ENCODE peak calls at places on chromosomes 2 and 18, in ten cellular contexts. One of them, this sample, is unnamed.

GRCh38 chr2:5164806-5165525 is 527.2 kb upstream of the SOX11 start:
- DNase-seq in kidney: no peak
- DNase-seq in M059J: no peak
- DNase-seq in cardiac muscle cell: no peak
- DNase-seq in esophagus muscularis mucosa: no peak
- DNase-seq in NCI-H526: no peak
- DNase-seq in stromal cell of bone marrow: peak
- DNase-seq in left colon: no peak
- DNase-seq in T-helper 2 cell: no peak
- DNase-seq in fibroblast of pulmonary artery: peak
- DNase-seq in this sample: no peak

GRCh38 chr18:34661464-34662087 is 48.5 kb upstream of the DTNA start:
- DNase-seq in kidney: no peak
- DNase-seq in M059J: peak
- DNase-seq in cardiac muscle cell: peak
- DNase-seq in esophagus muscularis mucosa: no peak
- DNase-seq in NCI-H526: peak
- DNase-seq in stromal cell of bone marrow: peak
- DNase-seq in left colon: no peak
- DNase-seq in T-helper 2 cell: peak
- DNase-seq in fibroblast of pulmonary artery: peak
- DNase-seq in this sample: no peak

GRCh38 chr2:31475692-31476091 is 61.1 kb upstream of the XDH start:
- DNase-seq in kidney: no peak
- DNase-seq in M059J: peak
- DNase-seq in cardiac muscle cell: no peak
- DNase-seq in esophagus muscularis mucosa: no peak
- DNase-seq in NCI-H526: no peak
- DNase-seq in stromal cell of bone marrow: peak
- DNase-seq in left colon: no peak
- DNase-seq in T-helper 2 cell: no peak
- DNase-seq in fibroblast of pulmonary artery: peak
- DNase-seq in this sample: no peak

GRCh38 chr2:232229917-232230310 is 148.6 kb upstream of the ALPP start:
- DNase-seq in kidney: no peak
- DNase-seq in M059J: no peak
- DNase-seq in cardiac muscle cell: no peak
- DNase-seq in esophagus muscularis mucosa: no peak
- DNase-seq in NCI-H526: no peak
- DNase-seq in stromal cell of bone marrow: no peak
- DNase-seq in left colon: no peak
- DNase-seq in T-helper 2 cell: no peak
- DNase-seq in fibroblast of pulmonary artery: peak
- DNase-seq in this sample: no peak

GRCh38 chr2:158799181-158799580 is 4.1 kb downstream of the DAPL1 start:
- DNase-seq in kidney: no peak
- DNase-seq in M059J: no peak
- DNase-seq in cardiac muscle cell: no peak
- DNase-seq in esophagus muscularis mucosa: no peak
- DNase-seq in NCI-H526: no peak
- DNase-seq in stromal cell of bone marrow: no peak
- DNase-seq in left colon: no peak
- DNase-seq in T-helper 2 cell: no peak
- DNase-seq in fibroblast of pulmonary artery: no peak
- DNase-seq in this sample: no peak

GRCh38 chr2:240786355-240786841 is 33.6 kb downstream of the KIF1A start:
- DNase-seq in kidney: peak
- DNase-seq in M059J: no peak
- DNase-seq in cardiac muscle cell: no peak
- DNase-seq in esophagus muscularis mucosa: no peak
- DNase-seq in NCI-H526: no peak
- DNase-seq in stromal cell of bone marrow: no peak
- DNase-seq in left colon: no peak
- DNase-seq in T-helper 2 cell: no peak
- DNase-seq in fibroblast of pulmonary artery: no peak
- DNase-seq in this sample: peak

GRCh38 chr2:232142049-232142448 is 180.5 kb downstream of the DIS3L2 start:
- DNase-seq in kidney: no peak
- DNase-seq in M059J: peak
- DNase-seq in cardiac muscle cell: peak
- DNase-seq in esophagus muscularis mucosa: no peak
- DNase-seq in NCI-H526: peak
- DNase-seq in stromal cell of bone marrow: no peak
- DNase-seq in left colon: no peak
- DNase-seq in T-helper 2 cell: peak
- DNase-seq in fibroblast of pulmonary artery: peak
- DNase-seq in this sample: no peak

GRCh38 chr2:127103243-127104165 is 3.5 kb downstream of the BIN1 start:
- DNase-seq in kidney: peak
- DNase-seq in M059J: no peak
- DNase-seq in cardiac muscle cell: no peak
- DNase-seq in esophagus muscularis mucosa: no peak
- DNase-seq in NCI-H526: no peak
- DNase-seq in stromal cell of bone marrow: no peak
- DNase-seq in left colon: peak
- DNase-seq in T-helper 2 cell: no peak
- DNase-seq in fibroblast of pulmonary artery: no peak
- DNase-seq in this sample: peak

GRCh38 chr2:162874412-162874811 is 35.8 kb upstream of the KCNH7 start:
- DNase-seq in kidney: no peak
- DNase-seq in M059J: no peak
- DNase-seq in cardiac muscle cell: no peak
- DNase-seq in esophagus muscularis mucosa: no peak
- DNase-seq in NCI-H526: no peak
- DNase-seq in stromal cell of bone marrow: no peak
- DNase-seq in left colon: no peak
- DNase-seq in T-helper 2 cell: no peak
- DNase-seq in fibroblast of pulmonary artery: no peak
- DNase-seq in this sample: no peak

GRCh38 chr2:241945311-241945710 is 75.8 kb downstream of the RTP5 start:
- DNase-seq in kidney: no peak
- DNase-seq in M059J: no peak
- DNase-seq in cardiac muscle cell: no peak
- DNase-seq in esophagus muscularis mucosa: no peak
- DNase-seq in NCI-H526: no peak
- DNase-seq in stromal cell of bone marrow: no peak
- DNase-seq in left colon: no peak
- DNase-seq in T-helper 2 cell: no peak
- DNase-seq in fibroblast of pulmonary artery: no peak
- DNase-seq in this sample: no peak

GRCh38 chr2:28047698-28048097 is 157.2 kb downstream of the BABAM2 start:
- DNase-seq in kidney: no peak
- DNase-seq in M059J: peak
- DNase-seq in cardiac muscle cell: no peak
- DNase-seq in esophagus muscularis mucosa: no peak
- DNase-seq in NCI-H526: peak
- DNase-seq in stromal cell of bone marrow: peak
- DNase-seq in left colon: no peak
- DNase-seq in T-helper 2 cell: peak
- DNase-seq in fibroblast of pulmonary artery: peak
- DNase-seq in this sample: no peak

GRCh38 chr2:73285162-73285739 is 973 bp upstream of the FBXO41 start:
- DNase-seq in kidney: no peak
- DNase-seq in M059J: peak
- DNase-seq in cardiac muscle cell: no peak
- DNase-seq in esophagus muscularis mucosa: no peak
- DNase-seq in NCI-H526: no peak
- DNase-seq in stromal cell of bone marrow: no peak
- DNase-seq in left colon: no peak
- DNase-seq in T-helper 2 cell: peak
- DNase-seq in fibroblast of pulmonary artery: no peak
- DNase-seq in this sample: no peak

GRCh38 chr2:22499082-22499844 is 885.7 kb upstream of the KLHL29 start:
- DNase-seq in kidney: peak
- DNase-seq in M059J: no peak
- DNase-seq in cardiac muscle cell: peak
- DNase-seq in esophagus muscularis mucosa: no peak
- DNase-seq in NCI-H526: no peak
- DNase-seq in stromal cell of bone marrow: no peak
- DNase-seq in left colon: no peak
- DNase-seq in T-helper 2 cell: no peak
- DNase-seq in fibroblast of pulmonary artery: no peak
- DNase-seq in this sample: no peak

GRCh38 chr18:3211236-3211992 is 8.4 kb downstream of the MYOM1 start:
- DNase-seq in kidney: no peak
- DNase-seq in M059J: peak
- DNase-seq in cardiac muscle cell: peak
- DNase-seq in esophagus muscularis mucosa: peak
- DNase-seq in NCI-H526: no peak
- DNase-seq in stromal cell of bone marrow: peak
- DNase-seq in left colon: no peak
- DNase-seq in T-helper 2 cell: no peak
- DNase-seq in fibroblast of pulmonary artery: peak
- DNase-seq in this sample: no peak

GRCh38 chr2:42809131-42809875 is 16.9 kb upstream of the HAAO start:
- DNase-seq in kidney: no peak
- DNase-seq in M059J: no peak
- DNase-seq in cardiac muscle cell: no peak
- DNase-seq in esophagus muscularis mucosa: no peak
- DNase-seq in NCI-H526: peak
- DNase-seq in stromal cell of bone marrow: no peak
- DNase-seq in left colon: no peak
- DNase-seq in T-helper 2 cell: peak
- DNase-seq in fibroblast of pulmonary artery: no peak
- DNase-seq in this sample: peak

GRCh38 chr2:75612108-75612861 is 34.3 kb upstream of the MRPL19 start:
- DNase-seq in kidney: no peak
- DNase-seq in M059J: no peak
- DNase-seq in cardiac muscle cell: no peak
- DNase-seq in esophagus muscularis mucosa: peak
- DNase-seq in NCI-H526: no peak
- DNase-seq in stromal cell of bone marrow: no peak
- DNase-seq in left colon: no peak
- DNase-seq in T-helper 2 cell: no peak
- DNase-seq in fibroblast of pulmonary artery: no peak
- DNase-seq in this sample: no peak

GRCh38 chr2:173658946-173659371 is 304.3 kb downstream of the CDCA7 start:
- DNase-seq in kidney: no peak
- DNase-seq in M059J: peak
- DNase-seq in cardiac muscle cell: no peak
- DNase-seq in esophagus muscularis mucosa: no peak
- DNase-seq in NCI-H526: no peak
- DNase-seq in stromal cell of bone marrow: no peak
- DNase-seq in left colon: no peak
- DNase-seq in T-helper 2 cell: no peak
- DNase-seq in fibroblast of pulmonary artery: peak
- DNase-seq in this sample: no peak

GRCh38 chr2:236748385-236748784 is 178.8 kb downstream of the ACKR3 start:
- DNase-seq in kidney: peak
- DNase-seq in M059J: no peak
- DNase-seq in cardiac muscle cell: no peak
- DNase-seq in esophagus muscularis mucosa: no peak
- DNase-seq in NCI-H526: no peak
- DNase-seq in stromal cell of bone marrow: no peak
- DNase-seq in left colon: no peak
- DNase-seq in T-helper 2 cell: no peak
- DNase-seq in fibroblast of pulmonary artery: peak
- DNase-seq in this sample: no peak

GRCh38 chr2:206004004-206004693 is 81.8 kb downstream of the INO80D start:
- DNase-seq in kidney: no peak
- DNase-seq in M059J: peak
- DNase-seq in cardiac muscle cell: peak
- DNase-seq in esophagus muscularis mucosa: no peak
- DNase-seq in NCI-H526: peak
- DNase-seq in stromal cell of bone marrow: no peak
- DNase-seq in left colon: no peak
- DNase-seq in T-helper 2 cell: peak
- DNase-seq in fibroblast of pulmonary artery: peak
- DNase-seq in this sample: no peak

GRCh38 chr2:33655626-33656025 is 56.5 kb upstream of the FAM98A start:
- DNase-seq in kidney: no peak
- DNase-seq in M059J: no peak
- DNase-seq in cardiac muscle cell: no peak
- DNase-seq in esophagus muscularis mucosa: no peak
- DNase-seq in NCI-H526: no peak
- DNase-seq in stromal cell of bone marrow: no peak
- DNase-seq in left colon: no peak
- DNase-seq in T-helper 2 cell: no peak
- DNase-seq in fibroblast of pulmonary artery: no peak
- DNase-seq in this sample: no peak

GRCh38 chr2:231643494-231643888 is 50.8 kb downstream of the TEX44 start:
- DNase-seq in kidney: no peak
- DNase-seq in M059J: no peak
- DNase-seq in cardiac muscle cell: no peak
- DNase-seq in esophagus muscularis mucosa: no peak
- DNase-seq in NCI-H526: no peak
- DNase-seq in stromal cell of bone marrow: no peak
- DNase-seq in left colon: no peak
- DNase-seq in T-helper 2 cell: no peak
- DNase-seq in fibroblast of pulmonary artery: no peak
- DNase-seq in this sample: no peak

GRCh38 chr2:173271825-173272224 is 82.8 kb upstream of the CDCA7 start:
- DNase-seq in kidney: no peak
- DNase-seq in M059J: peak
- DNase-seq in cardiac muscle cell: no peak
- DNase-seq in esophagus muscularis mucosa: no peak
- DNase-seq in NCI-H526: no peak
- DNase-seq in stromal cell of bone marrow: no peak
- DNase-seq in left colon: no peak
- DNase-seq in T-helper 2 cell: no peak
- DNase-seq in fibroblast of pulmonary artery: peak
- DNase-seq in this sample: no peak

GRCh38 chr2:64260817-64261216 is 116.6 kb upstream of the PELI1 start:
- DNase-seq in kidney: no peak
- DNase-seq in M059J: no peak
- DNase-seq in cardiac muscle cell: no peak
- DNase-seq in esophagus muscularis mucosa: no peak
- DNase-seq in NCI-H526: no peak
- DNase-seq in stromal cell of bone marrow: no peak
- DNase-seq in left colon: peak
- DNase-seq in T-helper 2 cell: peak
- DNase-seq in fibroblast of pulmonary artery: peak
- DNase-seq in this sample: no peak

GRCh38 chr2:120630031-120630701 is 105.5 kb upstream of the GLI2 start:
- DNase-seq in kidney: no peak
- DNase-seq in M059J: no peak
- DNase-seq in cardiac muscle cell: no peak
- DNase-seq in esophagus muscularis mucosa: no peak
- DNase-seq in NCI-H526: no peak
- DNase-seq in stromal cell of bone marrow: no peak
- DNase-seq in left colon: no peak
- DNase-seq in T-helper 2 cell: no peak
- DNase-seq in fibroblast of pulmonary artery: no peak
- DNase-seq in this sample: no peak

GRCh38 chr2:62785216-62785615 is 79.7 kb downstream of the EHBP1 start:
- DNase-seq in kidney: no peak
- DNase-seq in M059J: peak
- DNase-seq in cardiac muscle cell: no peak
- DNase-seq in esophagus muscularis mucosa: no peak
- DNase-seq in NCI-H526: no peak
- DNase-seq in stromal cell of bone marrow: no peak
- DNase-seq in left colon: no peak
- DNase-seq in T-helper 2 cell: peak
- DNase-seq in fibroblast of pulmonary artery: no peak
- DNase-seq in this sample: no peak

GRCh38 chr2:106054336-106054735 is 139.8 kb downstream of the UXS1 start:
- DNase-seq in kidney: no peak
- DNase-seq in M059J: peak
- DNase-seq in cardiac muscle cell: no peak
- DNase-seq in esophagus muscularis mucosa: no peak
- DNase-seq in NCI-H526: no peak
- DNase-seq in stromal cell of bone marrow: no peak
- DNase-seq in left colon: no peak
- DNase-seq in T-helper 2 cell: no peak
- DNase-seq in fibroblast of pulmonary artery: no peak
- DNase-seq in this sample: no peak

GRCh38 chr2:54520687-54521086 is 64.6 kb downstream of the SPTBN1 start:
- DNase-seq in kidney: no peak
- DNase-seq in M059J: peak
- DNase-seq in cardiac muscle cell: no peak
- DNase-seq in esophagus muscularis mucosa: no peak
- DNase-seq in NCI-H526: no peak
- DNase-seq in stromal cell of bone marrow: peak
- DNase-seq in left colon: no peak
- DNase-seq in T-helper 2 cell: no peak
- DNase-seq in fibroblast of pulmonary artery: peak
- DNase-seq in this sample: no peak

GRCh38 chr2:160207804-160208661 is 8.0 kb upstream of the ITGB6 start:
- DNase-seq in kidney: peak
- DNase-seq in M059J: peak
- DNase-seq in cardiac muscle cell: no peak
- DNase-seq in esophagus muscularis mucosa: no peak
- DNase-seq in NCI-H526: no peak
- DNase-seq in stromal cell of bone marrow: peak
- DNase-seq in left colon: peak
- DNase-seq in T-helper 2 cell: peak
- DNase-seq in fibroblast of pulmonary artery: peak
- DNase-seq in this sample: peak